ENCODE peak calls at places on chromosomes 4 and X, in ten cellular contexts. T, L, D, B, U, J, C, O, Q and K are unnamed samples.
A peak's percentile ranks its signal among the peaks of the same experiment; 100 is the strongest.

GRCh38 chr4:38078590-38079381 is 118.6 kb downstream of the PTTG2 start:
- DNase-seq in T (no peak), C (no peak), B (no peak), L (no peak), O (no peak), J (no peak), Q (no peak), U (no peak), D (no peak), K (no peak)

GRCh38 chrX:78573630-78574029 is 85.5 kb downstream of the RTL3 start:
- DNase-seq in U (no peak), C (no peak), D (no peak), B (no peak), O (no peak), Q (no peak), J (no peak), T (no peak), L (no peak), K (no peak)

GRCh38 chr4:116020141-116020722 is 906.8 kb upstream of the NDST4 start:
- DNase-seq in Q (no peak), O (no peak), U (no peak), D (no peak), L (no peak), B (no peak), C (no peak), T (no peak), J (no peak), K (no peak)

GRCh38 chr4:41256740-41257256 is at the start of gene UCHL1:
- DNase-seq in C (no peak), T (peak; percentile 97), U (no peak), L (no peak), B (peak; percentile 26), D (peak; percentile 81), Q (peak; percentile 48), J (peak; percentile 83), O (peak; percentile 35), K (no peak)

GRCh38 chrX:48790477-48790876 is 4.1 kb downstream of the GATA1 start:
- DNase-seq in Q (no peak), L (no peak), T (no peak), O (no peak), J (no peak), U (no peak), D (no peak), B (no peak), C (no peak), K (no peak)

GRCh38 chrX:135384161-135384836 is 37.4 kb upstream of the SMIM10L2A start:
- DNase-seq in C (no peak), D (no peak), L (no peak), B (no peak), J (no peak), U (peak; percentile 75), T (no peak), O (no peak), Q (no peak), K (no peak)

GRCh38 chrX:20498851-20499635 is 232.3 kb upstream of the RPS6KA3 start:
- DNase-seq in O (no peak), J (no peak), L (no peak), C (no peak), Q (no peak), B (no peak), D (no peak), T (no peak), U (no peak), K (no peak)

GRCh38 chr4:88720749-88721428 is 23.3 kb upstream of the NAP1L5 start:
- DNase-seq in U (no peak), D (no peak), T (no peak), Q (no peak), J (no peak), B (no peak), C (no peak), O (no peak), L (no peak), K (no peak)

GRCh38 chr4:41389356-41389755 is 132.6 kb downstream of the UCHL1 start:
- DNase-seq in D (no peak), C (no peak), J (no peak), B (no peak), T (no peak), Q (no peak), L (no peak), O (no peak), U (no peak), K (no peak)

GRCh38 chr4:166886708-166887107 is 347.6 kb downstream of the SPOCK3 start:
- DNase-seq in O (no peak), B (no peak), J (no peak), U (no peak), C (no peak), L (no peak), D (no peak), Q (no peak), T (no peak), K (no peak)

GRCh38 chr4:31295081-31295480 is 574.9 kb downstream of the PCDH7 start:
- DNase-seq in O (no peak), B (no peak), L (no peak), T (peak; percentile 24), U (no peak), C (no peak), J (no peak), Q (no peak), D (no peak), K (no peak)

GRCh38 chrX:153336128-153336894 is 2.4 kb downstream of the ZNF275 start:
- DNase-seq in D (no peak), O (no peak), U (no peak), Q (no peak), J (no peak), C (no peak), L (no peak), B (no peak), T (no peak), K (peak; percentile 16)

GRCh38 chrX:109797311-109797975 is 64.4 kb upstream of the ACSL4 start:
- DNase-seq in Q (no peak), O (no peak), U (no peak), B (no peak), L (no peak), C (no peak), T (peak; percentile 5), D (no peak), J (no peak), K (no peak)

GRCh38 chr4:57764840-57765239 is 654.7 kb upstream of the IGFBP7 start:
- DNase-seq in T (no peak), J (peak; percentile 4), L (no peak), U (no peak), B (no peak), D (no peak), C (no peak), O (no peak), Q (no peak), K (no peak)

GRCh38 chrX:95318882-95319281 is 1365.8 kb upstream of the DIAPH2 start:
- DNase-seq in B (no peak), Q (no peak), D (no peak), L (no peak), U (no peak), O (no peak), T (no peak), C (no peak), J (no peak), K (no peak)

GRCh38 chr4:26320453-26321325 is at the start of gene RBPJ:
- DNase-seq in D (peak; percentile 98), C (peak; percentile 94), T (peak; percentile 95), B (peak; percentile 91), L (peak; percentile 95), U (peak; percentile 84), J (peak; percentile 96), O (peak; percentile 92), Q (peak; percentile 94), K (peak; percentile 89)
- H3K4me3 ChIP-seq in D (peak within 1 kb of the TSS; percentile 84), C (peak within 1 kb of the TSS; percentile 60), T (peak within 1 kb of the TSS; percentile 99), B (peak within 1 kb of the TSS; percentile 57), L (peak within 1 kb of the TSS; percentile 83), U (peak within 1 kb of the TSS; percentile 86), J (peak within 1 kb of the TSS; percentile 88), O (peak within 1 kb of the TSS; percentile 76), Q (peak within 1 kb of the TSS; percentile 89), K (peak within 1 kb of the TSS; percentile 63)

GRCh38 chr4:2694691-2695090 is 61.4 kb downstream of the TNIP2 start:
- DNase-seq in B (no peak), L (no peak), Q (no peak), T (no peak), U (no peak), O (peak; percentile 25), J (no peak), C (no peak), D (peak; percentile 63), K (no peak)
- H3K36me3 ChIP-seq in B (no peaks in the 10 kb centered on the region), L (peaks cover 98% of the 10 kb centered on the region), Q (peaks cover 100% of the 10 kb centered on the region), T (peaks cover 88% of the 10 kb centered on the region), U (peaks cover 73% of the 10 kb centered on the region), O (peaks cover 15% of the 10 kb centered on the region), J (peaks cover 39% of the 10 kb centered on the region), C (peaks cover 96% of the 10 kb centered on the region), D (no peaks in the 10 kb centered on the region), K (peaks cover 94% of the 10 kb centered on the region)

DNA sequence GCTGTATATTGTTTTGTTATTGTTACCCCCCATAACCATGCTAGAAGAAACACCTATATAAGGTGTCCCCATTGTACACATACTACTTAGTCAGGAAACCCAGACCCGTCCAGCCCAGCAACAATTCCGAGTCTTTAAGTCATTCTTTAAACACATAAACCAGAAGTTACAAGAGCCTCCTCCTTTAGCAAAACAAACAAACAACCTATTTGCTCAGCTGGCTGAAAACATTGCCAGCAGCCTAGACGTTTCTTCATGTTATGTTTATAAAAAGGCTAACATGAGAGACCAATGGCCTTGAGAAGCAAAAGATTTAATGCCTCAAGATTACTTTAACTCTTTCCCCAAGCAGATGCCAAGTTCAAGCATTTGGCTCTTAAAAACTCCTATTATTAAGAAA is 1.4 kb downstream of the ACOX3 start:
- DNase-seq in L (no peak), U (no peak), D (no peak), Q (no peak), T (no peak), J (no peak), B (no peak), O (no peak), C (no peak), K (no peak)
- H3K4me3 ChIP-seq in L (peak overlapping the region; percentile 99), U (peak overlapping the region; percentile 78), D (no peak overlapping the region), Q (no peak overlapping the region), T (peak overlapping the region; percentile 96), J (no peak overlapping the region), B (no peak overlapping the region), O (no peak overlapping the region), C (peak overlapping the region; percentile 94), K (no peak overlapping the region)

GRCh38 chr4:10098770-10099139 is 17.8 kb downstream of the WDR1 start:
- DNase-seq in T (no peak), B (no peak), O (no peak), U (no peak), D (no peak), C (no peak), J (no peak), Q (no peak), L (no peak), K (no peak)
- H3K36me3 ChIP-seq in T (peaks cover 39% of the 10 kb centered on the region), B (peaks cover 5% of the 10 kb centered on the region), O (peaks cover 6% of the 10 kb centered on the region), U (peaks cover 72% of the 10 kb centered on the region), D (no peaks in the 10 kb centered on the region), C (peaks cover 69% of the 10 kb centered on the region), J (peaks cover 26% of the 10 kb centered on the region), Q (peaks cover 79% of the 10 kb centered on the region), L (peaks cover 82% of the 10 kb centered on the region), K (peaks cover 92% of the 10 kb centered on the region)

GRCh38 chrX:45748443-45748842 is 547.8 kb upstream of the DIPK2B start:
- DNase-seq in O (no peak), U (no peak), L (no peak), C (no peak), J (no peak), D (no peak), Q (no peak), B (no peak), T (no peak), K (no peak)
- H3K4me3 ChIP-seq in O (no peak overlapping the region), U (no peak overlapping the region), L (no peak overlapping the region), C (no peak overlapping the region), J (no peak overlapping the region), D (no peak overlapping the region), Q (no peak overlapping the region), B (no peak overlapping the region), T (no peak overlapping the region), K (no peak overlapping the region)